ENCODE peak calls at places on chromosomes 3 and 15, in seven cellular contexts. V is stimulated activated CD4-positive, alpha-beta T cell treated with anti-CD3 and anti-CD28 coated beads, Interleukin-1b, Interleukin-23, amount 100 ng/mL, for 1 hour; S is kidney tubule cell; E is Daoy; P is fibroblast of mammary gland; L is AG09309; K is HAP-1. M is an unnamed sample.
A peak's percentile ranks its signal among the peaks of the same experiment; 100 is the strongest.

GRCh38 chr3:21795863-21796392 is 44.9 kb upstream of the ZNF385D start:
- DNase-seq in V (no peak), S (no peak), E (no peak), P (no peak), L (no peak), K (no peak), M (no peak)

GRCh38 chr3:65230251-65231140 is 542.7 kb upstream of the ADAMTS9 start:
- DNase-seq in V (no peak), S (no peak), E (peak; percentile 32), P (peak; percentile 9), L (no peak), K (no peak), M (no peak)

GRCh38 chr3:87311309-87311708 is 34.9 kb upstream of the POU1F1 start:
- DNase-seq in V (no peak), S (peak; percentile 79), E (peak; percentile 15), P (peak; percentile 2), L (no peak), K (no peak), M (no peak)

GRCh38 chr3:72338082-72338941 is 509.9 kb downstream of the SHQ1 start:
- DNase-seq in V (peak; percentile 33), S (peak; percentile 80), E (peak; percentile 20), P (peak; percentile 68), L (no peak), K (no peak), M (no peak)

GRCh38 chr3:150868282-150868681 is 37.0 kb downstream of the MINDY4B start:
- DNase-seq in V (no peak), S (peak; percentile 79), E (no peak), P (peak; percentile 31), L (no peak), K (no peak), M (no peak)

GRCh38 chr3:64300790-64301423 is 75.6 kb upstream of the PRICKLE2 start:
- DNase-seq in V (no peak), S (peak; percentile 43), E (peak; percentile 66), P (peak; percentile 92), L (peak; percentile 81), K (no peak), M (no peak)

GRCh38 chr3:36695769-36696137 is 68.6 kb downstream of the DCLK3 start:
- DNase-seq in V (no peak), S (peak; percentile 93), E (no peak), P (peak; percentile 78), L (peak; percentile 70), K (no peak), M (no peak)

GRCh38 chr3:60048447-60048848 is 998.6 kb upstream of the CFAP20DC start:
- DNase-seq in V (no peak), S (no peak), E (no peak), P (no peak), L (no peak), K (no peak), M (no peak)

GRCh38 chr15:82570721-82571519 is 30.7 kb upstream of the RPS17 start:
- DNase-seq in V (no peak), S (peak; percentile 59), E (peak; percentile 60), P (peak; percentile 76), L (no peak), K (no peak), M (no peak)

GRCh38 chr3:24607281-24607680 is 112.6 kb upstream of the THRB start:
- DNase-seq in V (no peak), S (peak; percentile 42), E (no peak), P (no peak), L (no peak), K (no peak), M (no peak)

GRCh38 chr3:47324278-47324865 is 41.6 kb downstream of the KLHL18 start:
- DNase-seq in V (peak; percentile 3), S (peak; percentile 77), E (peak; percentile 44), P (peak; percentile 81), L (peak; percentile 61), K (peak; percentile 81), M (peak; percentile 76)

GRCh38 chr3:188789201-188789600 is 382.6 kb upstream of the TPRG1 start:
- DNase-seq in V (no peak), S (no peak), E (no peak), P (peak; percentile 37), L (no peak), K (no peak), M (no peak)

GRCh38 chr15:92714071-92714456 is 58.5 kb upstream of the FAM174B start:
- DNase-seq in V (no peak), S (peak; percentile 30), E (peak; percentile 44), P (peak; percentile 39), L (peak; percentile 38), K (peak; percentile 69), M (peak; percentile 42)

GRCh38 chr3:71131893-71132314 is 451.6 kb downstream of the FOXP1 start:
- DNase-seq in V (no peak), S (no peak), E (no peak), P (no peak), L (no peak), K (no peak), M (no peak)

GRCh38 chr15:94029495-94029894 is 201.9 kb upstream of the MCTP2 start:
- DNase-seq in V (no peak), S (peak; percentile 6), E (peak; percentile 37), P (no peak), L (no peak), K (no peak), M (no peak)

GRCh38 chr15:44222478-44222877 is 27.4 kb upstream of the FRMD5 start:
- DNase-seq in V (no peak), S (no peak), E (no peak), P (no peak), L (no peak), K (no peak), M (no peak)

GRCh38 chr3:102595057-102595456 is 160.2 kb downstream of the ZPLD1 start:
- DNase-seq in V (no peak), S (no peak), E (no peak), P (no peak), L (no peak), K (no peak), M (no peak)

GRCh38 chr15:35595656-35596055 is 49.7 kb upstream of the DPH6 start:
- DNase-seq in V (no peak), S (no peak), E (no peak), P (no peak), L (no peak), K (no peak), M (no peak)

GRCh38 chr3:126053513-126053912 is 30.4 kb downstream of the SLC41A3 start:
- DNase-seq in V (no peak), S (peak; percentile 23), E (no peak), P (peak; percentile 6), L (no peak), K (no peak), M (no peak)